ENCODE peak calls at places on chromosomes 6 and 20, in four cellular contexts. V, G, K and T are unnamed samples.

GRCh38 chr20:58611236-58612020 is 39.7 kb upstream of the STX16 start:
- DNase-seq in V (no peak), G (no peak), K (no peak), T (no peak)

GRCh38 chr6:85551264-85551663 is 42.4 kb downstream of the SNX14 start:
- DNase-seq in V (peak; percentile 58), G (no peak), K (peak; percentile 20), T (no peak)

GRCh38 chr20:62066339-62066982 is 780 bp upstream of the TAF4 start:
- DNase-seq in V (peak; percentile 70), G (peak; percentile 74), K (peak; percentile 88), T (peak; percentile 73)

GRCh38 chr6:119620846-119621570 is 271.4 kb upstream of the MAN1A1 start:
- DNase-seq in V (no peak), G (no peak), K (no peak), T (no peak)

GRCh38 chr6:138105880-138106664 is 1.1 kb downstream of the PERP start:
- DNase-seq in V (no peak), G (peak; percentile 40), K (no peak), T (peak; percentile 63)

GRCh38 chr6:160634706-160635105 is 29.4 kb downstream of the LPA start:
- DNase-seq in V (no peak), G (no peak), K (no peak), T (no peak)

GRCh38 chr6:105319331-105319730 is 83.6 kb downstream of the PREP start:
- DNase-seq in V (no peak), G (no peak), K (no peak), T (no peak)

GRCh38 chr6:6915813-6916547 is 191.8 kb upstream of the RREB1 start:
- DNase-seq in V (no peak), G (no peak), K (no peak), T (no peak)

GRCh38 chr6:79048611-79049010 is 29.4 kb downstream of the PHIP start:
- DNase-seq in V (peak; percentile 24), G (peak; percentile 26), K (peak; percentile 8), T (peak; percentile 29)

GRCh38 chr20:20780127-20780822 is 67.8 kb upstream of the RALGAPA2 start:
- DNase-seq in V (no peak), G (no peak), K (no peak), T (peak; percentile 21)

GRCh38 chr6:90230547-90231240 is 65.9 kb downstream of the BACH2 start:
- DNase-seq in V (no peak), G (no peak), K (no peak), T (no peak)

GRCh38 chr6:73985891-73986290 is 289.9 kb downstream of the CD109 start:
- DNase-seq in V (no peak), G (no peak), K (no peak), T (no peak)

GRCh38 chr6:6885521-6886088 is 222.2 kb upstream of the RREB1 start:
- DNase-seq in V (no peak), G (no peak), K (no peak), T (no peak)

GRCh38 chr6:146111864-146112263 is 83.0 kb downstream of the GRM1 start:
- DNase-seq in V (no peak), G (no peak), K (no peak), T (no peak)

GRCh38 chr6:76876922-76877553 is 586.3 kb downstream of the HTR1B start:
- DNase-seq in V (no peak), G (peak; percentile 75), K (peak; percentile 56), T (peak; percentile 65)

GRCh38 chr6:169793408-169793807 is 42.0 kb downstream of the ERMARD start:
- DNase-seq in V (no peak), G (no peak), K (no peak), T (no peak)

GRCh38 chr6:100538086-100538485 is 73.4 kb upstream of the SIM1 start:
- DNase-seq in V (no peak), G (no peak), K (no peak), T (no peak)

GRCh38 chr6:120682145-120682544 is 652.1 kb downstream of the TBC1D32 start:
- DNase-seq in V (no peak), G (no peak), K (no peak), T (no peak)

GRCh38 chr6:31712296-31712695 is 2.9 kb upstream of the LY6G6D start:
- DNase-seq in V (no peak), G (no peak), K (no peak), T (no peak)

GRCh38 chr6:32046450-32047083 is 8.4 kb downstream of the CYP21A2 start:
- DNase-seq in V (peak; percentile 40), G (no peak), K (peak; percentile 85), T (peak; percentile 31)

GRCh38 chr6:113190170-113190569 is 667.0 kb upstream of the MARCKS start:
- DNase-seq in V (no peak), G (peak; percentile 14), K (no peak), T (no peak)

GRCh38 chr20:63534427-63534830 is 2.7 kb downstream of the PTK6 start:
- DNase-seq in V (no peak), G (no peak), K (peak; percentile 45), T (no peak)

GRCh38 chr6:108068618-108069017 is 5.9 kb downstream of the OSTM1 start:
- DNase-seq in V (no peak), G (no peak), K (no peak), T (no peak)

GRCh38 chr20:35947489-35947888 is 6.8 kb downstream of the SCAND1 start:
- DNase-seq in V (peak; percentile 20), G (peak; percentile 67), K (peak; percentile 58), T (peak; percentile 69)

GRCh38 chr6:53910834-53911233 is 116.0 kb downstream of the LRRC1 start:
- DNase-seq in V (no peak), G (no peak), K (no peak), T (no peak)

GRCh38 chr6:69827491-69827890 is 30.7 kb upstream of the LMBRD1 start:
- DNase-seq in V (no peak), G (no peak), K (no peak), T (no peak)

GRCh38 chr20:52941803-52942202 is 30.4 kb upstream of the TSHZ2 start:
- DNase-seq in V (no peak), G (no peak), K (no peak), T (no peak)

GRCh38 chr6:43763133-43763797 is 6.7 kb upstream of the VEGFA start:
- DNase-seq in V (no peak), G (peak; percentile 12), K (no peak), T (no peak)

GRCh38 chr6:20542927-20543602 is 8.8 kb downstream of the CDKAL1 start:
- DNase-seq in V (no peak), G (no peak), K (no peak), T (peak; percentile 76)

GRCh38 chr6:150142304-150142656 is 564 bp upstream of the PPP1R14C start:
- DNase-seq in V (no peak), G (no peak), K (no peak), T (no peak)

GRCh38 chr20:33301192-33301930 is 18.3 kb downstream of the BPIFB1 start:
- DNase-seq in V (no peak), G (no peak), K (no peak), T (no peak)

GRCh38 chr20:51428451-51429143 is 113.9 kb downstream of the NFATC2 start:
- DNase-seq in V (no peak), G (peak; percentile 43), K (peak; percentile 55), T (peak; percentile 75)

GRCh38 chr6:43274916-43275597 is 23.0 kb upstream of the SLC22A7 start:
- DNase-seq in V (no peak), G (no peak), K (peak; percentile 88), T (peak; percentile 67)

GRCh38 chr20:50406610-50407136 is 103.5 kb upstream of the PTPN1 start:
- DNase-seq in V (no peak), G (no peak), K (no peak), T (no peak)

GRCh38 chr20:50409495-50409894 is 100.7 kb upstream of the PTPN1 start:
- DNase-seq in V (no peak), G (no peak), K (no peak), T (no peak)

GRCh38 chr20:50410343-50410742 is 99.8 kb upstream of the PTPN1 start:
- DNase-seq in V (no peak), G (no peak), K (no peak), T (no peak)

GRCh38 chr20:50405915-50406609 is 104.1 kb upstream of the PTPN1 start:
- DNase-seq in V (no peak), G (no peak), K (no peak), T (peak; percentile 98)

GRCh38 chr20:50408526-50409364 is 101.4 kb upstream of the PTPN1 start:
- DNase-seq in V (no peak), G (no peak), K (no peak), T (no peak)
- TF ChIP-seq FOXJ3 in V (no peak), G (no peak), K (no peak), T (no peak)

GRCh38 chr6:17967668-17968067 is 19.8 kb downstream of the KIF13A start:
- DNase-seq in V (no peak), G (no peak), K (no peak), T (no peak)
- TF ChIP-seq FOXJ3 in V (no peak), G (no peak), K (no peak), T (no peak)

DNA sequence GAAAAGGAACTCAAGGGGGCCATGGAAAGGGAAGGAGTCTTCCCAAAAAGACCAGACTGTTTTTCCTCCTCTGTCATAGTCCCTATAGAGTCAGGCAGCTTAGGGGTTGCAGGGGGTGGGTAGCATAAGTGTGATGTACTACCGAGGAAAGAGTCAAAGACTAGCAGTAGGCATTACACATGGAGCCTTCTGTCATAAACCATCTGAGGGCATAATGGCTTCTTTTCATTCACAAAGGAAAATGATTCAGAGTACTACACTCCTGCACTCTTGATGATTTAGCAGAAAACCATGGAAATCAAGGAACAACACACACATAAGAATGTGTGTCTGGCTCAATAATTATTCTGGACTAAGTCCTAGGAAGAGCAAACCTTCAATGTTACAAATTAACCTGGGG is 14.9 kb downstream of the PLN start:
- DNase-seq in V (no peak), G (no peak), K (no peak), T (no peak)
- TF ChIP-seq FOXJ3 in V (no peak), G (no peak), K (no peak), T (no peak)

GRCh38 chr6:1497593-1498105 is 108.3 kb downstream of the FOXF2 start:
- DNase-seq in V (no peak), G (no peak), K (no peak), T (no peak)
- TF ChIP-seq FOXJ3 in V (no peak), G (no peak), K (no peak), T (no peak)